ENCODE peak calls at places on chromosomes 11 and 22, in seven cellular contexts. W is hypothalamus; A is effector CD4-positive, alpha-beta T cell; E is ovary; K is stimulated activated CD4-positive, alpha-beta T cell treated with anti-CD3 and anti-CD28 coated beads, Interleukin-2, amount 100 ng/mL, for 48 hours; T is GM12864; I is coronary artery. P is an unnamed sample.

GRCh38 chr11:47171856-47172255 is 4.8 kb downstream of the ARFGAP2 start:
- DNase-seq in W (no peak), A (no peak), E (no peak), K (no peak), T (no peak), I (no peak), P (no peak)

GRCh38 chr11:116376547-116376946 is 396.2 kb downstream of the BUD13 start:
- DNase-seq in W (no peak), A (no peak), E (no peak), K (no peak), T (no peak), I (no peak), P (no peak)

GRCh38 chr22:19103881-19104821 is 18.1 kb downstream of the DGCR2 start:
- DNase-seq in W (no peak), A (no peak), E (no peak), K (no peak), T (no peak), I (no peak), P (no peak)

GRCh38 chr22:48475661-48476345 is 1351.9 kb downstream of the BRD1 start:
- DNase-seq in W (no peak), A (no peak), E (no peak), K (no peak), T (no peak), I (peak), P (no peak)

GRCh38 chr11:92129811-92130210 is 94.8 kb upstream of the FAT3 start:
- DNase-seq in W (no peak), A (no peak), E (no peak), K (no peak), T (no peak), I (no peak), P (no peak)

GRCh38 chr11:74927496-74927895 is 21.4 kb downstream of the XRRA1 start:
- DNase-seq in W (no peak), A (no peak), E (no peak), K (no peak), T (no peak), I (no peak), P (no peak)

GRCh38 chr22:16933274-16933923 is 74.6 kb downstream of the GAB4 start:
- DNase-seq in W (no peak), A (no peak), E (no peak), K (no peak), T (no peak), I (no peak), P (no peak)

GRCh38 chr11:119188887-119189286 is 3.6 kb downstream of the NHERF4 start:
- DNase-seq in W (no peak), A (no peak), E (no peak), K (no peak), T (no peak), I (peak), P (no peak)

GRCh38 chr11:27716850-27717249 is 16.6 kb upstream of the BDNF start:
- DNase-seq in W (no peak), A (no peak), E (no peak), K (no peak), T (no peak), I (no peak), P (no peak)

GRCh38 chr22:40485813-40486610 is 115.6 kb downstream of the SGSM3 start:
- DNase-seq in W (no peak), A (no peak), E (no peak), K (no peak), T (no peak), I (no peak), P (no peak)